ENCODE peak calls at places on chromosomes 5 and 9, in six cellular contexts. One of them, this sample, is unnamed.
A peak's percentile ranks its signal among the peaks of the same experiment; 100 is the strongest.

GRCh38 chr9:109246533-109246932 is 74.3 kb downstream of the EPB41L4B start:
- DNase-seq in tibial artery: no peak
- DNase-seq in cardiac muscle cell: no peak
- DNase-seq in heart left ventricle: no peak
- DNase-seq in RWPE1: no peak
- DNase-seq in GM13977: no peak
- DNase-seq in this sample: no peak

GRCh38 chr5:123460296-123460729 is 37.1 kb upstream of the CEP120 start:
- DNase-seq in tibial artery: no peak
- DNase-seq in heart left ventricle: no peak
- DNase-seq in GM13977: no peak
- DNase-seq in RWPE1: peak; percentile 41
- DNase-seq in cardiac muscle cell: peak; percentile 35
- DNase-seq in this sample: no peak

GRCh38 chr5:14945021-14945420 is 73.4 kb upstream of the ANKH start:
- DNase-seq in tibial artery: no peak
- DNase-seq in RWPE1: no peak
- DNase-seq in heart left ventricle: no peak
- DNase-seq in GM13977: no peak
- DNase-seq in cardiac muscle cell: no peak
- DNase-seq in this sample: no peak

GRCh38 chr5:172052454-172053236 is 46.2 kb upstream of the FBXW11 start:
- DNase-seq in cardiac muscle cell: peak; percentile 96
- DNase-seq in heart left ventricle: peak; percentile 88
- DNase-seq in tibial artery: peak; percentile 52
- DNase-seq in RWPE1: no peak
- DNase-seq in GM13977: no peak
- DNase-seq in this sample: no peak

GRCh38 chr5:180799902-180800801 is 2.5 kb downstream of the MGAT1 start:
- DNase-seq in heart left ventricle: no peak
- DNase-seq in GM13977: no peak
- DNase-seq in RWPE1: peak; percentile 84
- DNase-seq in cardiac muscle cell: peak; percentile 53
- DNase-seq in tibial artery: peak; percentile 18
- DNase-seq in this sample: no peak

GRCh38 chr5:90054612-90055011 is 354.9 kb downstream of the CETN3 start:
- DNase-seq in RWPE1: peak; percentile 61
- DNase-seq in GM13977: no peak
- DNase-seq in heart left ventricle: no peak
- DNase-seq in cardiac muscle cell: no peak
- DNase-seq in tibial artery: no peak
- DNase-seq in this sample: no peak

GRCh38 chr9:127707766-127708165 is 978 bp downstream of the CFAP157 start:
- DNase-seq in tibial artery: no peak
- DNase-seq in heart left ventricle: no peak
- DNase-seq in cardiac muscle cell: no peak
- DNase-seq in RWPE1: no peak
- DNase-seq in GM13977: peak; percentile 58
- DNase-seq in this sample: no peak

GRCh38 chr5:101364469-101364868 is 461.4 kb upstream of the ST8SIA4 start:
- DNase-seq in tibial artery: peak; percentile 16
- DNase-seq in GM13977: no peak
- DNase-seq in cardiac muscle cell: no peak
- DNase-seq in RWPE1: no peak
- DNase-seq in heart left ventricle: no peak
- DNase-seq in this sample: no peak

GRCh38 chr9:124697326-124698200 is 73.5 kb downstream of the NR6A1 start:
- DNase-seq in GM13977: no peak
- DNase-seq in RWPE1: peak; percentile 42
- DNase-seq in cardiac muscle cell: peak; percentile 76
- DNase-seq in tibial artery: no peak
- DNase-seq in heart left ventricle: no peak
- DNase-seq in this sample: no peak

GRCh38 chr5:74865293-74865798 is 841 bp downstream of the FAM169A start:
- DNase-seq in cardiac muscle cell: no peak
- DNase-seq in tibial artery: no peak
- DNase-seq in heart left ventricle: no peak
- DNase-seq in RWPE1: peak; percentile 32
- DNase-seq in GM13977: no peak
- DNase-seq in this sample: no peak

GRCh38 chr5:74863726-74864125 is 2.5 kb downstream of the FAM169A start:
- DNase-seq in tibial artery: no peak
- DNase-seq in cardiac muscle cell: no peak
- DNase-seq in GM13977: no peak
- DNase-seq in RWPE1: no peak
- DNase-seq in heart left ventricle: no peak
- DNase-seq in this sample: no peak

GRCh38 chr5:74864823-74865222 is 1.4 kb downstream of the FAM169A start:
- DNase-seq in cardiac muscle cell: peak; percentile 6
- DNase-seq in RWPE1: peak; percentile 55
- DNase-seq in GM13977: no peak
- DNase-seq in tibial artery: no peak
- DNase-seq in heart left ventricle: no peak
- DNase-seq in this sample: no peak

GRCh38 chr5:74865799-74866652 is at the start of gene FAM169A:
- DNase-seq in tibial artery: no peak
- DNase-seq in heart left ventricle: peak; percentile 27
- DNase-seq in RWPE1: peak; percentile 75
- DNase-seq in GM13977: peak; percentile 69
- DNase-seq in cardiac muscle cell: peak; percentile 19
- DNase-seq in this sample: peak; percentile 65

GRCh38 chr5:74862221-74862620 is 4.0 kb downstream of the FAM169A start:
- DNase-seq in GM13977: no peak
- DNase-seq in tibial artery: no peak
- DNase-seq in RWPE1: no peak
- DNase-seq in heart left ventricle: no peak
- DNase-seq in cardiac muscle cell: no peak
- DNase-seq in this sample: no peak
- TF ChIP-seq CTCF in GM13977: no peak
- TF ChIP-seq CTCF in tibial artery: no peak
- TF ChIP-seq CTCF in RWPE1: no peak
- TF ChIP-seq CTCF in heart left ventricle: no peak
- TF ChIP-seq CTCF in cardiac muscle cell: no peak
- TF ChIP-seq CTCF in this sample: no peak

DNA sequence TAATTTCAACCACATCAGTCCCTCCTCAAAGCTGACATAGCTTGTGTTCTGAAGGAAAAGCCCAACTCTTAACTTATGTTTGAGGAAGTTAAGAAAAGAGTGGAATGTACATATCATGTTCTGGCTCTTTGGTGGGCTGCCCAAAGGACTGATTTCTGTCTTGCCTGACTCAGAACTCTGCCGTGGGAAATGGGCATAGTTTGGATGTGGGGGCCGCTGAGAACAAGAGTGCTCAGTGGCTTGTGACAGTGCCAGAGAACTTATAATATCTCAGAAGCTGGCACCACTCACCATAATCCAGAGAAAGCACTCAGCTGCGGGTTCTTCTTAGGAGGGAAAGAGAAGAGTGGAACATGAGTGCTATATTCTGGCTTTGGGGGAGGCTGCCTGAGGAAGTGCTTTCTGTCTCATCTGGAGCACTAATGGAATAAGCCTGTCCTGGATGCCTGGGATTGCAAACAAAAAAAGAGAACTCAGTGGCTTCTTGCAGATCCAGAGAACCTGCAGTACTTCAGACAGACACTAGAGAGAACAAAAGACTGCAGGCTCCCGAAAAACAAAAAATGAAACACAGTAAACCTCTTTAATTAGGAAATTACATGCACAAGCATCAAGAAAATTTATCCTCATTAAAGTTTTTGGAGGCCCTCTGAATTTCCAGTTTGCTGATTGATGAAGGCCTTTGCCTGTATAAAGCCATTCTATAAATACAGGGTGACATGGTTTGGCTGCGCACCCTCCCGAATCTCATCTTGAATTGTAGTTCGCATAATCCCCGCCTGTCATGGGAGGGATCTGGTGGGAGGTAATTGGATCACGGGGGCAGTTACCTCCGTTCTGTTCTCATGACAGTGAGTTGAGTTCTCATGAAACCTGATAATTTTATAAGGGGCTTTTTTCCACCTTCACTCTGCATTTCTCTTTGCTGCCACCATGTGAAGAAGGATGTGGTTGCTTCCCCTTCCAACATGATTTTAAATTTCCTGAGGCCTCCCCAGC is 207.0 kb downstream of the DMAC1 start:
- DNase-seq in tibial artery: no peak
- DNase-seq in RWPE1: no peak
- DNase-seq in cardiac muscle cell: no peak
- DNase-seq in heart left ventricle: no peak
- DNase-seq in GM13977: no peak
- DNase-seq in this sample: no peak
- TF ChIP-seq CTCF in tibial artery: no peak
- TF ChIP-seq CTCF in RWPE1: no peak
- TF ChIP-seq CTCF in cardiac muscle cell: no peak
- TF ChIP-seq CTCF in heart left ventricle: no peak
- TF ChIP-seq CTCF in GM13977: no peak
- TF ChIP-seq CTCF in this sample: no peak

DNA sequence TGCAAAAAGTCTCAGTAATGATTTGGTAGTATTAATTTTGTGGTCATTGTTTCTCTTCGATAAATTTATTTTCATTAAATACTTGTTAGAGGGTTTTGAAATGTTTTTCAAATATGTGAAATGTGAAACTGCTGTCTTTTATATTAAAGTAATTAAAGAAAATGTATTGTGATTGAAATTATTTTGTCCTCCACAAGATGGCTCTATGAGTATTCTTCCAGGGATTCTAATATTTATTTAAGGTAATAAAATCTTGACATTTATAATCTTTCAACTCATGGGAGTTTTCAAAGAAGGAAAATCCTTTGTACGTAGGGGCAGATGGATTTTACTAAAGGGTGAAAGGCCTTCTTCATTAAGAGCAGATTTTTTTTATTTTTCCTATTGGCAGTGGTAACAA is 19.3 kb downstream of the ISOC1 start:
- DNase-seq in heart left ventricle: no peak
- DNase-seq in RWPE1: no peak
- DNase-seq in tibial artery: no peak
- DNase-seq in GM13977: no peak
- DNase-seq in cardiac muscle cell: no peak
- DNase-seq in this sample: no peak
- TF ChIP-seq CTCF in heart left ventricle: no peak
- TF ChIP-seq CTCF in RWPE1: peak; percentile 32
- TF ChIP-seq CTCF in tibial artery: no peak
- TF ChIP-seq CTCF in GM13977: no peak
- TF ChIP-seq CTCF in cardiac muscle cell: peak; percentile 13
- TF ChIP-seq CTCF in this sample: no peak

DNA sequence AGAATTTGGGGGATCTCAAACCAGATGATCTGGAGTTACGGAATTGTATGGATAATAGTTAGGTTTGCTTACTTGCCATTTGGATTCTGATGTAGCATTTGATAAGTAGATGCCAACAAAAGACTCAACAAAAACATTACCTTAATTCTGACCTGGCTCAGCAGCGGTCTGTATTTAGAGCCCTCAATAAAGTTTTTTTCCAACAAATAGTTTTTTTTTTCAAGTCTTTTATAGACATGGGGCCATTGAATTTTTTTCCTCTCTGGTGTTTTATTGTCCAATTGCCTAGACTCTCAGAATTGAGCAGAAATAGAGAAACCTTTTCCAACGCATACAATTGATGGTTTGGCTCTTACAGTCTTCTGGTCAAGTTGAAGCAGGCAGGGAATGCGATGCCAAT is 192.8 kb upstream of the GAS1 start:
- DNase-seq in RWPE1: no peak
- DNase-seq in heart left ventricle: no peak
- DNase-seq in tibial artery: no peak
- DNase-seq in GM13977: no peak
- DNase-seq in cardiac muscle cell: no peak
- DNase-seq in this sample: no peak
- TF ChIP-seq CTCF in RWPE1: no peak
- TF ChIP-seq CTCF in heart left ventricle: no peak
- TF ChIP-seq CTCF in tibial artery: no peak
- TF ChIP-seq CTCF in GM13977: no peak
- TF ChIP-seq CTCF in cardiac muscle cell: no peak
- TF ChIP-seq CTCF in this sample: no peak